ENCODE peak calls at places on chromosomes 13 and 19, in seven cellular contexts. One of them, this sample, is unnamed.

GRCh38 chr19:8192227-8192820 is 16.8 kb upstream of the CERS4 start:
- DNase-seq in BJ: no peak
- DNase-seq in heart right ventricle: no peak
- DNase-seq in PC-3: no peak
- DNase-seq in upper lobe of right lung: no peak
- DNase-seq in neural crest cell: no peak
- DNase-seq in neural progenitor cell: peak; percentile 54
- DNase-seq in this sample: no peak

GRCh38 chr13:29954082-29955043 is 103.9 kb upstream of the UBL3 start:
- DNase-seq in upper lobe of right lung: no peak
- DNase-seq in neural crest cell: no peak
- DNase-seq in neural progenitor cell: no peak
- DNase-seq in heart right ventricle: no peak
- DNase-seq in PC-3: no peak
- DNase-seq in BJ: no peak
- DNase-seq in this sample: peak; percentile 42

GRCh38 chr19:49997709-49998108 is 27.5 kb downstream of the VRK3 start:
- DNase-seq in heart right ventricle: no peak
- DNase-seq in neural progenitor cell: peak; percentile 60
- DNase-seq in neural crest cell: no peak
- DNase-seq in upper lobe of right lung: no peak
- DNase-seq in PC-3: peak; percentile 48
- DNase-seq in BJ: no peak
- DNase-seq in this sample: no peak

GRCh38 chr13:29511980-29512379 is 83.5 kb downstream of the SLC7A1 start:
- DNase-seq in upper lobe of right lung: peak; percentile 39
- DNase-seq in neural progenitor cell: no peak
- DNase-seq in BJ: no peak
- DNase-seq in PC-3: no peak
- DNase-seq in heart right ventricle: no peak
- DNase-seq in neural crest cell: no peak
- DNase-seq in this sample: no peak

GRCh38 chr19:13764821-13765394 is 586 bp downstream of the MRI1 start:
- DNase-seq in PC-3: peak; percentile 23
- DNase-seq in neural progenitor cell: peak; percentile 46
- DNase-seq in heart right ventricle: no peak
- DNase-seq in neural crest cell: peak; percentile 16
- DNase-seq in upper lobe of right lung: peak; percentile 72
- DNase-seq in BJ: no peak
- DNase-seq in this sample: no peak

GRCh38 chr19:9586764-9587163 is 2.5 kb upstream of the ZNF121 start:
- DNase-seq in upper lobe of right lung: peak; percentile 67
- DNase-seq in neural crest cell: peak; percentile 66
- DNase-seq in heart right ventricle: peak; percentile 47
- DNase-seq in PC-3: peak; percentile 96
- DNase-seq in BJ: no peak
- DNase-seq in neural progenitor cell: peak; percentile 81
- DNase-seq in this sample: peak; percentile 86

GRCh38 chr19:32164384-32164992 is 180.9 kb upstream of the ZNF507 start:
- DNase-seq in heart right ventricle: no peak
- DNase-seq in PC-3: no peak
- DNase-seq in BJ: no peak
- DNase-seq in upper lobe of right lung: no peak
- DNase-seq in neural crest cell: no peak
- DNase-seq in neural progenitor cell: no peak
- DNase-seq in this sample: peak; percentile 82

GRCh38 chr13:53141336-53141735 is 112.7 kb downstream of the OLFM4 start:
- DNase-seq in upper lobe of right lung: no peak
- DNase-seq in BJ: no peak
- DNase-seq in heart right ventricle: no peak
- DNase-seq in PC-3: no peak
- DNase-seq in neural crest cell: no peak
- DNase-seq in neural progenitor cell: no peak
- DNase-seq in this sample: no peak

GRCh38 chr19:351976-352625 is 7.5 kb upstream of the MIER2 start:
- DNase-seq in BJ: no peak
- DNase-seq in PC-3: no peak
- DNase-seq in upper lobe of right lung: peak; percentile 57
- DNase-seq in neural progenitor cell: no peak
- DNase-seq in neural crest cell: no peak
- DNase-seq in heart right ventricle: no peak
- DNase-seq in this sample: peak; percentile 76

GRCh38 chr13:105948143-105948542 is 587.3 kb downstream of the EFNB2 start:
- DNase-seq in heart right ventricle: no peak
- DNase-seq in BJ: no peak
- DNase-seq in neural crest cell: no peak
- DNase-seq in upper lobe of right lung: no peak
- DNase-seq in PC-3: no peak
- DNase-seq in neural progenitor cell: no peak
- DNase-seq in this sample: no peak

GRCh38 chr19:35832054-35832453 is 19.4 kb upstream of the PRODH2 start:
- DNase-seq in neural progenitor cell: no peak
- DNase-seq in heart right ventricle: no peak
- DNase-seq in PC-3: no peak
- DNase-seq in upper lobe of right lung: no peak
- DNase-seq in BJ: no peak
- DNase-seq in neural crest cell: no peak
- DNase-seq in this sample: no peak

GRCh38 chr19:45782162-45782623 is at the start of gene DMPK:
- DNase-seq in heart right ventricle: peak; percentile 73
- DNase-seq in neural crest cell: no peak
- DNase-seq in BJ: no peak
- DNase-seq in PC-3: no peak
- DNase-seq in neural progenitor cell: no peak
- DNase-seq in upper lobe of right lung: no peak
- DNase-seq in this sample: no peak

GRCh38 chr13:42011601-42012401 is 36.6 kb upstream of the DGKH start:
- DNase-seq in upper lobe of right lung: no peak
- DNase-seq in BJ: no peak
- DNase-seq in PC-3: no peak
- DNase-seq in heart right ventricle: no peak
- DNase-seq in neural crest cell: no peak
- DNase-seq in neural progenitor cell: peak; percentile 18
- DNase-seq in this sample: no peak

GRCh38 chr19:30317403-30317802 is 54.8 kb upstream of the ZNF536 start:
- DNase-seq in heart right ventricle: no peak
- DNase-seq in BJ: no peak
- DNase-seq in neural crest cell: no peak
- DNase-seq in PC-3: no peak
- DNase-seq in neural progenitor cell: no peak
- DNase-seq in upper lobe of right lung: no peak
- DNase-seq in this sample: peak; percentile 76

GRCh38 chr13:82291852-82292251 is 1590.4 kb downstream of the SLITRK1 start:
- DNase-seq in upper lobe of right lung: no peak
- DNase-seq in neural crest cell: no peak
- DNase-seq in neural progenitor cell: no peak
- DNase-seq in heart right ventricle: no peak
- DNase-seq in PC-3: no peak
- DNase-seq in BJ: no peak
- DNase-seq in this sample: no peak

DNA sequence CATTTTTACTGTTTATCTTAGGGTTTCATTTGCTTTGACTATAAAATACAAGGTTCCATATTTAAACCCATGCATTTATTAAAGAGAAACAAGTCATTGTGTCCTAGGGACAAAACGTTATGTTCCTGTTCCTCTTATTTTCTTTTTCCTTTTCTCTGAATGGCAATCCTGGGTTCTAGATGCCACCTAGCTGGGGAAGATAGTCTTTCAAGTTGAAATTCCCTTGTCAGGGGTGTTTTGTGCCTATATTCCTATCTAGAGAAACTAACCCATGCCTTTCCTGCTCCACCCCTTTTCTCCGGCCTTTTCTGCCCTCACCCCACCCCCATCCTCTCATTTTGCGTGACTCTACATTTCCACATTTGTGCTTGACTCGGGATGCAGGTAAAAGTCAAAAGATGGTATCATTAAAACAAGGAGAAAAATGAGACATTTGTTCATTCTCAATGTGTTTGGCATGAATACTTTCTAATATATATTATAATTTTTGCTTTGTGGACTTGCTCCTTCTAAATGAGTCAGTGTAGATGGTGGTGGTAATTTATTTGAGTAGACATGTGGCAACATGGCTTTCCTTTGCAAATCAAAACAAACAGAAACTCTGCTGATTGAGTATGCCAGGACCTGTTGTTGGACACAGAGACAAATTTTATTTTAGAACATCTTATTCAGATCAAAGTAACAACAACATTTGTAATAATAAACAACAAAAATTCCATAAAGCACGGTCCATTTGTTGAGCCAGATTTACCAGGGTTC is 26.8 kb upstream of the STARD13 start:
- DNase-seq in neural crest cell: no peak
- DNase-seq in PC-3: no peak
- DNase-seq in heart right ventricle: no peak
- DNase-seq in neural progenitor cell: no peak
- DNase-seq in upper lobe of right lung: no peak
- DNase-seq in BJ: no peak
- DNase-seq in this sample: no peak
- TF ChIP-seq CTCF in neural crest cell: no peak
- TF ChIP-seq CTCF in PC-3: peak; percentile 30
- TF ChIP-seq CTCF in heart right ventricle: peak; percentile 38
- TF ChIP-seq CTCF in neural progenitor cell: no peak
- TF ChIP-seq CTCF in upper lobe of right lung: peak; percentile 33
- TF ChIP-seq CTCF in BJ: peak; percentile 22
- TF ChIP-seq CTCF in this sample: peak; percentile 54

GRCh38 chr19:15248106-15248505 is 15.9 kb upstream of the EPHX3 start:
- DNase-seq in PC-3: no peak
- DNase-seq in neural progenitor cell: no peak
- DNase-seq in heart right ventricle: peak; percentile 68
- DNase-seq in neural crest cell: no peak
- DNase-seq in upper lobe of right lung: no peak
- DNase-seq in BJ: no peak
- DNase-seq in this sample: no peak

GRCh38 chr19:15249912-15250634 is 17.8 kb upstream of the EPHX3 start:
- DNase-seq in heart right ventricle: peak; percentile 79
- DNase-seq in upper lobe of right lung: no peak
- DNase-seq in neural progenitor cell: peak; percentile 24
- DNase-seq in BJ: peak; percentile 74
- DNase-seq in neural crest cell: no peak
- DNase-seq in PC-3: no peak
- DNase-seq in this sample: peak; percentile 89

GRCh38 chr19:15248648-15249559 is 16.7 kb upstream of the EPHX3 start:
- DNase-seq in heart right ventricle: peak; percentile 88
- DNase-seq in neural crest cell: no peak
- DNase-seq in neural progenitor cell: no peak
- DNase-seq in upper lobe of right lung: no peak
- DNase-seq in PC-3: peak; percentile 84
- DNase-seq in BJ: peak; percentile 52
- DNase-seq in this sample: peak; percentile 93

GRCh38 chr19:15250635-15250993 is 18.4 kb upstream of the EPHX3 start:
- DNase-seq in neural progenitor cell: no peak
- DNase-seq in PC-3: no peak
- DNase-seq in neural crest cell: no peak
- DNase-seq in upper lobe of right lung: no peak
- DNase-seq in BJ: no peak
- DNase-seq in heart right ventricle: no peak
- DNase-seq in this sample: no peak

GRCh38 chr19:15249560-15249874 is 17.3 kb upstream of the EPHX3 start:
- DNase-seq in neural crest cell: no peak
- DNase-seq in PC-3: no peak
- DNase-seq in BJ: no peak
- DNase-seq in neural progenitor cell: no peak
- DNase-seq in upper lobe of right lung: no peak
- DNase-seq in heart right ventricle: no peak
- DNase-seq in this sample: no peak
- TF ChIP-seq CTCF in neural crest cell: no peak
- TF ChIP-seq CTCF in PC-3: peak; percentile 27
- TF ChIP-seq CTCF in BJ: peak; percentile 1
- TF ChIP-seq CTCF in neural progenitor cell: no peak
- TF ChIP-seq CTCF in upper lobe of right lung: no peak
- TF ChIP-seq CTCF in heart right ventricle: no peak
- TF ChIP-seq CTCF in this sample: no peak

DNA sequence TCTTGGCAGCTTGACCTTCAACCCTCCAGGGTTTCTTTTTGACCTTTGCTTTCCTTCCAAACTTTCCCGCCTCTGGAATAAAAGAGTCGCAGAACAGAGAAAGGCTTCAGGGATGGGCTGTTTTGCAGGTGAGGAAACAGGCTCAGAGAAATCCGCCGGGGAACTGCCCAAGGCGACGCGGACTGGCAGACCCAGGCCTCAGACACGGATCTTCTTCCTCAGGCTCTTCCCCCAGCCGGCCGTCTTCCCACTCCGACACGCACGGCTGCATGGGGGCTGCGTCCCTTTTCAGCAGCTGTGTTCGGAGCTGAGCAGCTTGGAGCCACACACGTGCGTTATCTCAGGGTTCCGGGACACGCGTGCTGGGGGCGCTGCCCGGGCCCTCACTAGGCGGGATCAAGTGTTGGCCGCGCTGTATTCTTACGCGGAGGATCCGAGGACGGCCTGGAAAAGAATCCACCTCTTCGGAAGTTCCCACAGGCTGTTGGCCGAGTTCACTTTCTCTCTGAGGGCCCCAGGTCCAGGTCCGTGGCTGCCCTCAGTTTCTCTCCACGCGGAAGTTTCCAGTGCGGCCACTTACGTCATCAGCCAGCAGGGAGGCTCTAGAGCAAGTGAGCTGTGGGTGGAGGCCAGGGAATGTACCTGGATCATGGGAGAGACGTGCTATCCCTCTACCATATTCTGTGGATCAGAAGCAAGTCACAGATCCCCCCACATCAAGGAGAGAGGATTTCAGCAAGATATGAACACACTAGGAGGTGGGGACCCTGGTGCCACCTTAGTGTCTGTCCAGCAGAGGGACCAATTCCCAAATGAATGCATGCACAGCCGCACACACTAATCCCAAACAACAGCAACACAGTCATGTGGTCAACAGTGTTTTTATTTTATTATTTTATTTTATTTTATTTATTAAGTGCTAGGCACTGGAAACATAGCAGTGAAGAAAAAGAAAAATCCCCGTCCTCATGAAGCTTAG is 100.4 kb downstream of the ING1 start:
- DNase-seq in neural crest cell: no peak
- DNase-seq in neural progenitor cell: no peak
- DNase-seq in BJ: no peak
- DNase-seq in upper lobe of right lung: peak; percentile 26
- DNase-seq in heart right ventricle: no peak
- DNase-seq in PC-3: no peak
- DNase-seq in this sample: peak; percentile 82
- TF ChIP-seq CTCF in neural crest cell: peak; percentile 18
- TF ChIP-seq CTCF in neural progenitor cell: peak; percentile 19
- TF ChIP-seq CTCF in BJ: no peak
- TF ChIP-seq CTCF in upper lobe of right lung: no peak
- TF ChIP-seq CTCF in heart right ventricle: no peak
- TF ChIP-seq CTCF in PC-3: peak; percentile 25
- TF ChIP-seq CTCF in this sample: no peak

DNA sequence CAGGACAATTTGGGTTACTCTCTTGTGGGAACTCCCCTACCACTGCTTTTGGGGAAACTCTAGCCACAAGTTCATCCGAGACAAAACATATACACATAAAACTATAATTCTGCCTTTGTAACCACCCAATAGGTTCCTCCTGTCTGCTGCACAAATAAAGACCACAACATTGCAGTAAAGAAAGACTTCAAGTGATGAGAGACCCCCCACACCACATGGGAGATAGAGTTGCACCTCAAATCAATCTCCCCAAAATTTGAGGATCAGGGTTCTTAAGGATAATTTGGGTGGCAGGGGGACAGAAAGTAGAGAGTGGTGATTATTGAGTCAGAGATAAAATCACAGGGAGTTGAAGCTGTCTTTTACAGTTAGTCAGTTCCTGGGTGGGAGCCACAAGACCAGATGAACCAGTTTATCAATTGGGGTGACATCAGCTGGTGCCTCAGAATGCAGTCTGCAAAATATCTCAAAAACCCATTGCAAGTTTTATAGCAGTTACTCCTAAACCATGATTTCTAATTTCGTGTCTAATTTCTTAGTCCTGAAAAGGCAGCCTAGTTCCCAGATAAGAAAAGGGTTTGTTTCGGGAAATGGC is 1348.5 kb downstream of the PCDH9 start:
- DNase-seq in PC-3: peak; percentile 56
- DNase-seq in BJ: no peak
- DNase-seq in neural crest cell: no peak
- DNase-seq in upper lobe of right lung: no peak
- DNase-seq in heart right ventricle: no peak
- DNase-seq in neural progenitor cell: no peak
- DNase-seq in this sample: no peak
- TF ChIP-seq CTCF in PC-3: no peak
- TF ChIP-seq CTCF in BJ: no peak
- TF ChIP-seq CTCF in neural crest cell: no peak
- TF ChIP-seq CTCF in upper lobe of right lung: no peak
- TF ChIP-seq CTCF in heart right ventricle: no peak
- TF ChIP-seq CTCF in neural progenitor cell: no peak
- TF ChIP-seq CTCF in this sample: no peak

This sample was measured in osteocyte.